ENCODE peak calls at places on chromosomes 13 and 19, in five cellular contexts. G, R, S, H and I are unnamed samples.
A peak's percentile ranks its signal among the peaks of the same experiment; 100 is the strongest.

GRCh38 chr13:101417043-101417406 is 717 bp upstream of the NALCN start:
- DNase-seq in H (peak; percentile 39), S (peak; percentile 26), G (no peak), R (no peak), I (no peak)

GRCh38 chr19:7930765-7931164 is 4.8 kb upstream of the CTXN1 start:
- DNase-seq in R (no peak), H (no peak), G (no peak), S (no peak), I (no peak)

GRCh38 chr19:5080809-5081208 is 111.9 kb downstream of the KDM4B start:
- DNase-seq in G (no peak), R (no peak), S (no peak), H (no peak), I (no peak)

GRCh38 chr13:75101997-75102720 is 379.8 kb downstream of the TBC1D4 start:
- DNase-seq in S (no peak), H (no peak), G (no peak), R (no peak), I (no peak)

GRCh38 chr19:32241957-32242710 is 103.3 kb upstream of the ZNF507 start:
- DNase-seq in H (no peak), R (no peak), G (no peak), S (no peak), I (no peak)

GRCh38 chr13:35978607-35979316 is 152.4 kb downstream of the DCLK1 start:
- DNase-seq in H (peak; percentile 40), R (no peak), S (no peak), G (peak; percentile 37), I (no peak)

GRCh38 chr19:53991224-53992113 is at the start of gene CACNG6:
- DNase-seq in S (no peak), G (no peak), R (no peak), H (peak; percentile 93), I (no peak)

GRCh38 chr13:59435024-59435423 is 728.7 kb downstream of the DIAPH3 start:
- DNase-seq in R (no peak), G (no peak), S (no peak), H (no peak), I (no peak)

GRCh38 chr19:19259741-19260140 is 13.4 kb downstream of the TM6SF2 start:
- DNase-seq in R (no peak), G (no peak), H (peak; percentile 71), S (no peak), I (no peak)

GRCh38 chr19:14556662-14557188 is 15.1 kb downstream of the NDUFB7 start:
- DNase-seq in S (peak; percentile 53), G (peak; percentile 75), R (peak; percentile 28), H (peak; percentile 83), I (peak; percentile 76)

GRCh38 chr19:49692102-49692599 is 1.2 kb downstream of the CPT1C start:
- DNase-seq in G (no peak), S (no peak), R (no peak), H (no peak), I (no peak)
- H3K4me3 ChIP-seq in G (no peak overlapping the region), S (peak overlapping the region; percentile 73), R (no peak overlapping the region), H (no peak overlapping the region), I (no peak overlapping the region)

GRCh38 chr19:44772969-44773368 is 4.7 kb upstream of the CBLC start:
- DNase-seq in H (no peak), R (no peak), G (no peak), S (no peak), I (no peak)
- H3K27ac ChIP-seq in H (no peak overlapping the region), R (no peak overlapping the region), G (no peak overlapping the region), S (no peak overlapping the region), I (no peak overlapping the region)

GRCh38 chr19:43527860-43528622 is 1.0 kb upstream of the ETHE1 start:
- DNase-seq in G (peak; percentile 27), H (no peak), R (peak; percentile 24), S (no peak), I (peak; percentile 80)
- H3K4me3 ChIP-seq in G (peak overlapping the region; percentile 87), H (no peak overlapping the region), R (peak overlapping the region; percentile 93), S (no peak overlapping the region), I (peak overlapping the region; percentile 83)

GRCh38 chr13:40172878-40173277 is 493.6 kb downstream of the FOXO1 start:
- DNase-seq in G (no peak), H (no peak), S (no peak), R (no peak), I (no peak)

GRCh38 chr13:40171566-40171965 is 494.9 kb downstream of the FOXO1 start:
- DNase-seq in S (no peak), R (no peak), H (no peak), G (no peak), I (no peak)

GRCh38 chr13:40170982-40171381 is 495.5 kb downstream of the FOXO1 start:
- DNase-seq in R (no peak), H (no peak), G (no peak), S (no peak), I (no peak)

GRCh38 chr13:40170091-40170490 is 496.4 kb downstream of the FOXO1 start:
- DNase-seq in H (no peak), S (no peak), G (no peak), R (no peak), I (no peak)

GRCh38 chr13:40172149-40172591 is 494.3 kb downstream of the FOXO1 start:
- DNase-seq in G (no peak), R (no peak), H (no peak), S (no peak), I (no peak)
- H3K27ac ChIP-seq in G (no peak overlapping the region), R (no peak overlapping the region), H (no peak overlapping the region), S (no peak overlapping the region), I (no peak overlapping the region)

DNA sequence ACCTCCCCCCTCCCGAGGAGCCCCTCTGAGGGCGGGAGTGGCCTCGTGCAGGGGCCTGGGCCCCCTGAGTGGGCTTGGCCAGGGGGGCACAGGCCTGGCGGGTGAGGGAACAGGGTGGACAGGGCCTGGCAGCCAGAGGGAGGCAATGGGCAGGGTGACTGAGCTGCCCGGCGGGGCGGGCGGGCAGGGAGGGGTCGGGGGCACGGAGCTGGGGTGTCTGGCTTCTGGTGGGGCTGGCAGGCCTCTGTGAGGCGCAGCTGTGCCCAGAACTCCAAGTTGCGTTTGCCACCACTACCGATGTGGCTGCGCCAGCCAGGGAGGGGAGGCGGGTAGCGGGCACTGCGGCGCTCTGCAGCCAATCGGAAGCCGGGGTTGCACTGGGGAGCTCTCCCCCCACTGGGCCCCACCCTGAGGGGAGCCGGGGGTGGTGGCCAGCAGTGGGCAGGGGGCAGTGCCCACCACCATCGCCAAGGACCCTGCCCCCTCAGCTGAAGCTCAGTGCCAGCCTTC is 7.2 kb downstream of the NFIX start:
- DNase-seq in S (no peak), H (no peak), G (peak; percentile 39), R (no peak), I (peak; percentile 93)
- H3K4me3 ChIP-seq in S (no peak overlapping the region), H (no peak overlapping the region), G (peak overlapping the region; percentile 50), R (peak overlapping the region; percentile 29), I (peak overlapping the region; percentile 37)

GRCh38 chr19:576768-577438 is 4.5 kb downstream of the BSG start:
- DNase-seq in R (no peak), S (no peak), H (no peak), G (no peak), I (no peak)
- H3K27ac ChIP-seq in R (no peak overlapping the region), S (no peak overlapping the region), H (no peak overlapping the region), G (peak overlapping the region; percentile 98), I (no peak overlapping the region)

GRCh38 chr13:112067871-112068305 is 939 bp downstream of the SOX1 start:
- DNase-seq in H (no peak), G (no peak), R (no peak), S (no peak), I (no peak)

GRCh38 chr13:112069063-112069726 is 2.2 kb downstream of the SOX1 start:
- DNase-seq in R (no peak), H (no peak), S (no peak), G (no peak), I (no peak)

GRCh38 chr13:112067121-112067741 is at the start of gene SOX1:
- DNase-seq in G (no peak), R (no peak), H (no peak), S (no peak), I (no peak)

GRCh38 chr13:112069727-112070300 is 2.9 kb downstream of the SOX1 start:
- DNase-seq in R (no peak), S (no peak), H (no peak), G (no peak), I (no peak)

GRCh38 chr13:112068531-112069062 is 1.6 kb downstream of the SOX1 start:
- DNase-seq in R (no peak), H (no peak), S (no peak), G (no peak), I (no peak)
- H3K4me3 ChIP-seq in R (no peak overlapping the region), H (no peak overlapping the region), S (no peak overlapping the region), G (no peak overlapping the region), I (no peak overlapping the region)

DNA sequence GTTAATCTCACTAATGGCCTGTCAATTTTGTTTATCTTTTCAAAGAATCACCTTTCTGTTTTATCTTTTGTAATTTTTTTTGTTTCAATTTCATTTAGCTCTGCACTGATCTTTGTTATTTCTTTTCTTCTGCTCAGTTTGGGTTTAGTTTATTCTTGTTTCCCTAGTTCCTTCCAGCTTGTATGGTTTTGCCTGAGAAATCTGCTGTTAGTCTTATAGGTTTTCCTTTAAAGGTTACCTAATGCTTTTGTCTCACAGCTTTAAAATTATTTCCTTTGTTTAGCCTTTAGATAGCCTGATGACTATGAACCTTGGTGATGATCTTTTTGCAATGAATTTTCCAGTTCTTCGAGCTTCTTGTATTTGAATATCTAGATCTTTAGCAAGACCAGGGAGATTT is 1869.8 kb upstream of the PCDH20 start:
- DNase-seq in G (no peak), H (no peak), R (no peak), S (no peak), I (no peak)
- H3K27ac ChIP-seq in G (no peak overlapping the region), H (no peak overlapping the region), R (no peak overlapping the region), S (no peak overlapping the region), I (no peak overlapping the region)